ENCODE peak calls at places on chromosome 13, in four cellular contexts. One of them, this sample, is unnamed. For H3K4me1, the result is how much of the 10 kb centered on the place peaks cover.

GRCh38 chr13:30711837-30712236 is 23.5 kb upstream of the ALOX5AP start:
- DNase-seq in breast epithelium: no peak
- DNase-seq in heart right ventricle: no peak
- DNase-seq in DND-41: no peak
- DNase-seq in this sample: no peak

GRCh38 chr13:46184277-46184699 is 2.3 kb upstream of the LCP1 start:
- DNase-seq in heart right ventricle: peak
- DNase-seq in breast epithelium: no peak
- DNase-seq in DND-41: peak
- DNase-seq in this sample: peak

GRCh38 chr13:98089246-98089645 is 53.6 kb upstream of the FARP1 start:
- DNase-seq in breast epithelium: no peak
- DNase-seq in DND-41: no peak
- DNase-seq in heart right ventricle: no peak
- DNase-seq in this sample: no peak

GRCh38 chr13:111953546-111954178 is 113.3 kb upstream of the SOX1 start:
- DNase-seq in heart right ventricle: no peak
- DNase-seq in breast epithelium: no peak
- DNase-seq in DND-41: no peak
- DNase-seq in this sample: no peak

GRCh38 chr13:42752731-42753130 is 28.7 kb upstream of the FAM216B start:
- DNase-seq in DND-41: no peak
- DNase-seq in breast epithelium: no peak
- DNase-seq in heart right ventricle: no peak
- DNase-seq in this sample: no peak

GRCh38 chr13:61339054-61339621 is 76.5 kb downstream of the PCDH20 start:
- DNase-seq in breast epithelium: no peak
- DNase-seq in heart right ventricle: no peak
- DNase-seq in DND-41: no peak
- DNase-seq in this sample: no peak

GRCh38 chr13:72304121-72304745 is 423.2 kb downstream of the MZT1 start:
- DNase-seq in heart right ventricle: no peak
- DNase-seq in DND-41: no peak
- DNase-seq in breast epithelium: no peak
- DNase-seq in this sample: no peak

GRCh38 chr13:43662976-43663375 is 123.8 kb downstream of the ENOX1 start:
- DNase-seq in DND-41: no peak
- DNase-seq in heart right ventricle: no peak
- DNase-seq in breast epithelium: no peak
- DNase-seq in this sample: no peak

GRCh38 chr13:40401911-40402776 is 264.3 kb downstream of the FOXO1 start:
- DNase-seq in heart right ventricle: peak
- DNase-seq in DND-41: no peak
- DNase-seq in breast epithelium: peak
- DNase-seq in this sample: peak

GRCh38 chr13:36006347-36006746 is 124.8 kb downstream of the DCLK1 start:
- DNase-seq in DND-41: no peak
- DNase-seq in heart right ventricle: no peak
- DNase-seq in breast epithelium: no peak
- DNase-seq in this sample: no peak

GRCh38 chr13:44231786-44232516 is 141.7 kb upstream of the SERP2 start:
- DNase-seq in breast epithelium: peak
- DNase-seq in heart right ventricle: no peak
- DNase-seq in DND-41: no peak
- DNase-seq in this sample: no peak

GRCh38 chr13:43894438-43894837 is 14.7 kb downstream of the LACC1 start:
- DNase-seq in heart right ventricle: no peak
- DNase-seq in DND-41: no peak
- DNase-seq in breast epithelium: no peak
- DNase-seq in this sample: no peak

GRCh38 chr13:32233062-32233461 is 82.1 kb downstream of the ZAR1L start:
- DNase-seq in breast epithelium: no peak
- DNase-seq in heart right ventricle: no peak
- DNase-seq in DND-41: no peak
- DNase-seq in this sample: no peak

GRCh38 chr13:69882451-69882850 is 225.2 kb upstream of the ATXN8OS start:
- DNase-seq in heart right ventricle: no peak
- DNase-seq in breast epithelium: no peak
- DNase-seq in DND-41: no peak
- DNase-seq in this sample: no peak

GRCh38 chr13:24216176-24216575 is 55.7 kb downstream of the SPATA13 start:
- DNase-seq in DND-41: no peak
- DNase-seq in breast epithelium: no peak
- DNase-seq in heart right ventricle: no peak
- DNase-seq in this sample: no peak

GRCh38 chr13:45365558-45365885 is 24.5 kb upstream of the TPT1 start:
- DNase-seq in DND-41: no peak
- DNase-seq in breast epithelium: no peak
- DNase-seq in heart right ventricle: no peak
- DNase-seq in this sample: no peak

GRCh38 chr13:74586839-74587238 is 452.6 kb upstream of the KLF12 start:
- DNase-seq in DND-41: no peak
- DNase-seq in breast epithelium: no peak
- DNase-seq in heart right ventricle: no peak
- DNase-seq in this sample: no peak

GRCh38 chr13:40220299-40220935 is 446.0 kb downstream of the FOXO1 start:
- DNase-seq in DND-41: no peak
- DNase-seq in heart right ventricle: no peak
- DNase-seq in breast epithelium: no peak
- DNase-seq in this sample: no peak

GRCh38 chr13:65540064-65540635 is 1690.0 kb downstream of the PCDH9 start:
- DNase-seq in DND-41: no peak
- DNase-seq in breast epithelium: no peak
- DNase-seq in heart right ventricle: no peak
- DNase-seq in this sample: no peak

GRCh38 chr13:23946900-23947299 is 49.6 kb upstream of the C1QTNF9B start:
- DNase-seq in DND-41: no peak
- DNase-seq in breast epithelium: no peak
- DNase-seq in heart right ventricle: no peak
- DNase-seq in this sample: no peak

GRCh38 chr13:45036206-45036605 is 46.9 kb downstream of the GPALPP1 start:
- DNase-seq in heart right ventricle: no peak
- DNase-seq in DND-41: no peak
- DNase-seq in breast epithelium: no peak
- DNase-seq in this sample: no peak

DNA sequence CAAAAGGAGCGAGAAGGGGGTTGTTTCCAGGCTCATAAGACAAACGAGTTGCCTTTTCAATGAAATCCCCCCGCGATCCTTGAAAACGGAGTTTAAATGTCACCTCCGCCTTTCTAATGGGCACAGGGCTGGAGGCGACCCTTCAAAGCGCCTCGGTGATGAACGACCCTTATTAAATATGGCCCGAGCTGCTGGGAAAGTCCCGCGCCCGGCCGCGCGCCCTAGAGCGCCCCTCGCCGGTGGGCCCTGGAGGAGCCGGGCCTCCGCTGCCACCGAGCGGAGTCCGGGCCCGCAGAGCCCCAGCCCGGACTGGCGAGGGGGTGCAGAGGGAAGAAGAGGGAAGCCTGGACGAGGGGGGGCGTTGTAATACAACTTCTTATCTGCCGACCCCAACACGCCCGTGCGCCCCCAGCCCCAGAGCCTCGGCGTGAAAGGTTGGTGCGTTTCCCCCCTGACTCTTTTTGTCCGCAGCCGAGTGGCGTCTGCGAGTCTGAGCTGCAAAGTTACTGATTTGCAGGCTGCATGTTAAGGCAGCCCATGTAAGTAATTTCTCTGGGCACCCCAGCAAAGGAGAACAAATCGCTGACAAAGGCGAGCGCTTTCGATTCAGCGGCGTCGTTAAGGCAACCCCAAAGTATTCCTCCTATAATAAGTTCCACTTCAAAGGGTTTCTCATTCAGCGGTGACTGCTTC is 11.9 kb downstream of the ZIC5 start:
- DNase-seq in heart right ventricle: no peak
- DNase-seq in DND-41: no peak
- DNase-seq in breast epithelium: no peak
- DNase-seq in this sample: no peak
- H3K4me3 ChIP-seq in heart right ventricle: peak
- H3K4me3 ChIP-seq in DND-41: no peak
- H3K4me3 ChIP-seq in breast epithelium: no peak
- H3K4me3 ChIP-seq in this sample: no peak

GRCh38 chr13:113848431-113849260 is 15.2 kb downstream of the GAS6 start:
- DNase-seq in DND-41: peak
- DNase-seq in heart right ventricle: peak
- DNase-seq in breast epithelium: no peak
- DNase-seq in this sample: no peak
- H3K4me1 ChIP-seq in DND-41: under half
- H3K4me1 ChIP-seq in heart right ventricle: under half
- H3K4me1 ChIP-seq in breast epithelium: under half
- H3K4me1 ChIP-seq in this sample: under half

DNA sequence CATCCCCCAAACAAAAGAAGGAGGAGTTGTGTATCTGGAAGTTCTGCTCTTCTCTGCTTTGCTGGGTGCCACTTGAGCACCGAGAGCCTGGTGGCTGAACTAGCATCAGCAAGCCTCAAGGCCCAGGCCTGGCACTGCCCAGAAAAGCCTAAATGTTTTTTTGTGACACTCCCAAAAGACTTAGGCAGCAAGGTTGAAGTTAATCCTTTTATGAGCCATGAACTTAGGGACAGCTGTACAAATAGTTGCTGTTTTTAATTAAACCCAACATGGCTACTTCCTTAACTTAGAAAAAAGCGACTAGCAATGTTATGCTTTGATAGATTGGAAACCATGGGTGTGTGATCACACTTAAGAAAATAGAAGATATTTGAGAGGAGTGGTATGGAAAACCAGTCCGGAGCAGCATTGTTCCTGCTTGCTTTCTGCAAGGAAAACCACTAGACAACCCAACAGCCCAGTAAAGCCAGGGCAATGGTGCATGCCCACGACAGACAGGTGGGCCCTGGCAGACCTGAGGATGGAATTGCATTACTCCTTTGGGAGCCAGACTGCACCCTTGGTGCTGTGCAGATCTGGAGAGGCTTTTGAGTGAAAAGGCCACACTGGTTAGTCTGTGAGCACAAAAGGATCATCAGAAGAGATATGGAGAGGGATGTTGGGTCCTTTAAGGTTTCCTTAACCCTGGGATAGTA is 836 bp upstream of the DLEU7 start:
- DNase-seq in DND-41: peak
- DNase-seq in heart right ventricle: no peak
- DNase-seq in breast epithelium: no peak
- DNase-seq in this sample: peak
- H3K4me3 ChIP-seq in DND-41: peak
- H3K4me3 ChIP-seq in heart right ventricle: no peak
- H3K4me3 ChIP-seq in breast epithelium: no peak
- H3K4me3 ChIP-seq in this sample: peak

DNA sequence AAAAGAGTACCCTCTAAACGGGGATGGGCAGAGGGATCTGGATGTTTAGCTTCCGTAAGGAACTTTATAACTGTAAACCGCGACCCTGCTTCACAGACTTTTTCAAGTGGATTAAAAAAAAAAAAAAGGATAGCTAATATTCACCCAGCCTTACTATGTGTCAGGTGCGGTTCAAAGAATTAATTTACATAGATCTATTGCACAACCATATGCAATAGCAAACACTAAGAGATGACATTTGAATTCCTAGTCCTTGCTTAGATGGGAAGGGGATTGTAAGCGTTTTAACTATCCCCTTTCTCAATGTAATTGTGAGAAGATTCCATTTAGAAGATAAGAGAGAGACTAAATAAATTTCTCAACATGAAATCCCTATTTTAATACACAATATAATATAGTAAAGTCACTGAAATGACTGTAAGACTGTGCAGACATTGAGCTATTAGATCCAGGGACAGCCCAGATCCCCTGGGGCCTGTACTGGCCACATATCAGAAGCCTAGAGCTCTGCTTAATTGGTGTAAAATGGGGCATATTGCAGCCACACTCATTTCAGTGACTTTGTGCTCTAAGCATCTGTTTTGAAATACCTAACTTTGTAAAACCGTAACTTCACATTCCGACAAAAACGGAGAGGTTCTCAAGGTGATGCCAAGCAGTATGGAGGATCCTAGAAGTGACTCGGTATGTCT is 13.6 kb downstream of the LATS2 start:
- DNase-seq in DND-41: no peak
- DNase-seq in breast epithelium: no peak
- DNase-seq in heart right ventricle: no peak
- DNase-seq in this sample: no peak
- H3K4me1 ChIP-seq in DND-41: under half
- H3K4me1 ChIP-seq in breast epithelium: under half
- H3K4me1 ChIP-seq in heart right ventricle: under half
- H3K4me1 ChIP-seq in this sample: under half

GRCh38 chr13:33280923-33281322 is 4.6 kb downstream of the STARD13 start:
- DNase-seq in heart right ventricle: no peak
- DNase-seq in breast epithelium: no peak
- DNase-seq in DND-41: no peak
- DNase-seq in this sample: no peak

GRCh38 chr13:33280550-33280905 is 5.0 kb downstream of the STARD13 start:
- DNase-seq in breast epithelium: no peak
- DNase-seq in DND-41: no peak
- DNase-seq in heart right ventricle: no peak
- DNase-seq in this sample: no peak

GRCh38 chr13:33283195-33283910 is 2.2 kb downstream of the STARD13 start:
- DNase-seq in heart right ventricle: no peak
- DNase-seq in DND-41: no peak
- DNase-seq in breast epithelium: no peak
- DNase-seq in this sample: no peak

GRCh38 chr13:33284016-33284415 is 1.5 kb downstream of the STARD13 start:
- DNase-seq in heart right ventricle: no peak
- DNase-seq in breast epithelium: no peak
- DNase-seq in DND-41: no peak
- DNase-seq in this sample: no peak

GRCh38 chr13:33281951-33282595 is 3.5 kb downstream of the STARD13 start:
- DNase-seq in heart right ventricle: no peak
- DNase-seq in breast epithelium: no peak
- DNase-seq in DND-41: no peak
- DNase-seq in this sample: no peak
- H3K4me3 ChIP-seq in heart right ventricle: no peak
- H3K4me3 ChIP-seq in breast epithelium: no peak
- H3K4me3 ChIP-seq in DND-41: no peak
- H3K4me3 ChIP-seq in this sample: no peak

DNA sequence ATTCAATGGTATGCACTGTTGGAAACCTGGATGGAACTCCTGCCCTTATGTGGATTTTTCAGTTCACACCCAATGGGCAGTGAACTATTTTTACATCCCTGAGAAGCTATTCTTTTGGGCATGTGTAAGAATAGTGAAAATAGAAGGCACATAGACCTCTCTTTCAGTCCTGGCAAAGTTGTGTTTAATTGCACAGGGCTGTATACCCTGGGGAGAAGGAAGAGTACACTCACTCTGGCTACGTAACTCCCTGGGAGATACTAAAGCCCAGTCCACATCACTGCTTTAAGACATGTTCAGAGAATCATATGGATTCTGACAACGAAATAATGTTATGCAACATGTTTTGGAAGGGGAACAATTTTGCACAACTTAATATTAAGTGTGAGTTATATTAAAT is 166.2 kb downstream of the DCT start:
- DNase-seq in heart right ventricle: no peak
- DNase-seq in DND-41: no peak
- DNase-seq in breast epithelium: no peak
- DNase-seq in this sample: no peak
- H3K4me1 ChIP-seq in heart right ventricle: under half
- H3K4me1 ChIP-seq in DND-41: under half
- H3K4me1 ChIP-seq in breast epithelium: under half
- H3K4me1 ChIP-seq in this sample: under half

DNA sequence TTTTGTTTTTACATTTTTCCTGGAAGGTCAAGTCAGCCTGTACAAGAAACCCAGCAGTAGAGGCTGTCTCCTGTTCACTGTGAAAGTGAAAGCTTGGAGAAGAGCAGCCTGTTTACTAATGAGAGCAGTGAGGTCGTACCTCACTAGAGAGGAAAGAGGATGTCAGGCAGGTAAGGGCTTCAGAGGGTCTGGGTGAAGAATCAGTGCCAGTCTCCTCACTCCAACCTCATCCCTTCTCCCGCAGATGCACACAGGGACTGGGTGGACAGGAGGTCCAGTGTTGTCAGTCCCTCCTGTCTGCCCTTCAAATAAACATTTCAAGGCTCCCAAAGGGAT is 462.5 kb downstream of the KLF5 start:
- DNase-seq in heart right ventricle: no peak
- DNase-seq in breast epithelium: no peak
- DNase-seq in DND-41: no peak
- DNase-seq in this sample: no peak
- H3K4me3 ChIP-seq in heart right ventricle: no peak
- H3K4me3 ChIP-seq in breast epithelium: no peak
- H3K4me3 ChIP-seq in DND-41: no peak
- H3K4me3 ChIP-seq in this sample: no peak